ENCODE peak calls at places on chromosomes 4 and X, in seven cellular contexts. T is fibroblast of the conjunctiva; Q is stimulated activated CD4-positive, alpha-beta T cell treated with anti-CD3 and anti-CD28 coated beads, Interleukin-2, amount 100 ng/mL, for 48 hours; S is neural crest cell; Z is epithelial cell of esophagus; W is amygdala; J is HTR-8/SVneo. C is an unnamed sample.

GRCh38 chrX:23857935-23858334 is 49.8 kb downstream of the APOO start:
- DNase-seq in Q (no peak), J (no peak), W (no peak), S (no peak), Z (no peak), T (no peak), C (no peak)

GRCh38 chr4:58456727-58457384 is 1346.7 kb upstream of the IGFBP7 start:
- DNase-seq in Z (no peak), J (no peak), T (no peak), W (no peak), S (no peak), Q (no peak), C (no peak)

GRCh38 chrX:38614485-38614884 is 53.1 kb downstream of the TSPAN7 start:
- DNase-seq in W (no peak), Z (no peak), Q (no peak), S (no peak), T (no peak), J (no peak), C (no peak)

GRCh38 chr4:10893417-10893816 is 208.8 kb upstream of the CLNK start:
- DNase-seq in Z (peak), S (no peak), T (no peak), Q (no peak), W (no peak), J (no peak), C (no peak)

GRCh38 chr4:16253127-16253960 is 27.1 kb upstream of the TAPT1 start:
- DNase-seq in T (peak), S (no peak), Z (peak), J (peak), W (no peak), Q (no peak), C (no peak)

GRCh38 chr4:173273956-173274355 is 60.2 kb downstream of the HMGB2 start:
- DNase-seq in W (no peak), Q (no peak), J (no peak), T (no peak), S (no peak), Z (no peak), C (no peak)

GRCh38 chr4:4640692-4641091 is 98.8 kb upstream of the STX18 start:
- DNase-seq in J (peak), S (peak), Z (no peak), Q (no peak), T (no peak), W (no peak), C (no peak)

GRCh38 chrX:133677123-133678063 is 262.1 kb upstream of the GPC4 start:
- DNase-seq in Z (no peak), W (no peak), T (no peak), Q (no peak), J (no peak), S (no peak), C (no peak)

GRCh38 chr4:8543623-8544022 is 36.6 kb upstream of the GPR78 start:
- DNase-seq in Z (no peak), T (no peak), J (no peak), Q (no peak), W (no peak), S (no peak), C (no peak)

GRCh38 chr4:61202100-61202637 is 2.0 kb downstream of the ADGRL3 start:
- DNase-seq in S (peak), T (no peak), J (peak), Z (no peak), Q (no peak), W (peak), C (peak)

GRCh38 chrX:155028749-155029360 is 2.2 kb downstream of the FUNDC2 start:
- DNase-seq in S (no peak), T (no peak), Q (no peak), W (no peak), J (no peak), Z (peak), C (no peak)

GRCh38 chr4:174314770-174315169 is 31.1 kb downstream of the CEP44 start:
- DNase-seq in Z (peak), W (no peak), T (no peak), Q (no peak), J (peak), S (no peak), C (no peak)

GRCh38 chr4:2649604-2650114 is 106.5 kb downstream of the TNIP2 start:
- DNase-seq in W (no peak), Z (no peak), Q (no peak), J (no peak), S (no peak), T (no peak), C (no peak)

GRCh38 chrX:41302293-41302868 is 31.6 kb upstream of the DDX3X start:
- DNase-seq in T (no peak), J (no peak), S (no peak), Z (peak), Q (no peak), W (no peak), C (no peak)

GRCh38 chr4:75142850-75143249 is 209.9 kb downstream of the PARM1 start:
- DNase-seq in Z (no peak), W (no peak), J (no peak), S (no peak), Q (no peak), T (no peak), C (no peak)

GRCh38 chr4:23931489-23931830 is 41.6 kb upstream of the PPARGC1A start:
- DNase-seq in T (no peak), J (no peak), W (no peak), S (no peak), Z (no peak), Q (no peak), C (no peak)

GRCh38 chr4:62252728-62253127 is 1052.6 kb downstream of the ADGRL3 start:
- DNase-seq in Q (no peak), J (no peak), S (no peak), W (no peak), T (no peak), Z (no peak), C (no peak)

GRCh38 chr4:120843840-120844527 is 78.5 kb downstream of the PRDM5 start:
- DNase-seq in S (no peak), J (no peak), T (no peak), W (no peak), Z (peak), Q (no peak), C (peak)

GRCh38 chrX:69046996-69047490 is 118.2 kb downstream of the PJA1 start:
- DNase-seq in S (no peak), Q (no peak), W (no peak), Z (no peak), J (no peak), T (no peak), C (no peak)

GRCh38 chr4:165474784-165475705 is 96.2 kb downstream of the CPE start:
- DNase-seq in Z (no peak), S (no peak), J (no peak), W (no peak), T (no peak), Q (no peak), C (no peak)

GRCh38 chr4:143768007-143768591 is 67.6 kb upstream of the FREM3 start:
- DNase-seq in Q (no peak), W (no peak), S (no peak), J (no peak), Z (no peak), T (no peak), C (no peak)

GRCh38 chrX:104921606-104922205 is 298.8 kb downstream of the TEX13A start:
- DNase-seq in W (no peak), T (no peak), S (no peak), Z (peak), Q (no peak), J (no peak), C (no peak)

GRCh38 chr4:165136529-165136928 is 23.9 kb upstream of the TMEM192 start:
- DNase-seq in Q (no peak), Z (no peak), W (no peak), T (no peak), J (no peak), S (no peak), C (no peak)

GRCh38 chrX:126994011-126994410 is 174.5 kb downstream of the PRR32 start:
- DNase-seq in Z (no peak), W (no peak), T (no peak), Q (no peak), S (no peak), J (no peak), C (no peak)

GRCh38 chrX:24423960-24424359 is 41.1 kb upstream of the PDK3 start:
- DNase-seq in Q (no peak), S (no peak), W (no peak), Z (peak), J (no peak), T (no peak), C (no peak)

GRCh38 chr4:114659386-114660008 is 60.9 kb downstream of the UGT8 start:
- DNase-seq in W (peak), T (peak), Z (peak), Q (peak), S (peak), J (peak), C (peak)

GRCh38 chr4:95638920-95639501 is 90.2 kb upstream of the UNC5C start:
- DNase-seq in Q (no peak), S (no peak), Z (peak), T (no peak), W (no peak), J (no peak), C (no peak)

GRCh38 chr4:65580551-65580950 is 89.7 kb downstream of the EPHA5 start:
- DNase-seq in W (no peak), S (no peak), Z (peak), Q (no peak), J (no peak), T (peak), C (no peak)

GRCh38 chr4:82644731-82645126 is 82.9 kb upstream of the TMEM150C start:
- DNase-seq in T (no peak), S (no peak), J (no peak), Z (peak), Q (no peak), W (no peak), C (no peak)

GRCh38 chr4:151698213-151698612 is 62.6 kb downstream of the GATB start:
- DNase-seq in T (no peak), J (no peak), Z (no peak), Q (no peak), S (no peak), W (no peak), C (no peak)

GRCh38 chr4:1113311-1114009 is at the start of gene RNF212:
- DNase-seq in J (no peak), Q (no peak), T (no peak), W (no peak), Z (no peak), S (peak), C (no peak)

GRCh38 chr4:158940276-158940675 is 162.6 kb upstream of the RAPGEF2 start:
- DNase-seq in Z (no peak), J (no peak), S (no peak), T (no peak), Q (no peak), W (no peak), C (no peak)

GRCh38 chr4:182938213-182938645 is 21.0 kb upstream of the DCTD start:
- DNase-seq in Q (peak), S (peak), T (peak), Z (peak), W (no peak), J (peak), C (peak)

GRCh38 chr4:7929530-7929951 is 10.1 kb downstream of the AFAP1 start:
- DNase-seq in Q (no peak), W (no peak), T (no peak), S (no peak), J (no peak), Z (peak), C (no peak)